ENCODE peak calls at places on chromosomes 6 and 20, in seven cellular contexts. A, P, C, X, Q, K and M are unnamed samples.

GRCh38 chr6:129280719-129281118 is 397.8 kb downstream of the LAMA2 start:
- DNase-seq in A (no peak), Q (no peak), C (no peak), P (peak), X (peak), K (no peak), M (no peak)

GRCh38 chr20:51498765-51499540 is 43.6 kb downstream of the NFATC2 start:
- DNase-seq in A (no peak), P (no peak), K (no peak), C (no peak), Q (no peak), X (no peak), M (no peak)

GRCh38 chr20:59999502-59999901 is 41.3 kb downstream of the CDH26 start:
- DNase-seq in C (no peak), X (no peak), P (no peak), A (no peak), Q (no peak), K (no peak), M (no peak)

GRCh38 chr20:10469599-10469998 is 34.5 kb downstream of the SLX4IP start:
- DNase-seq in P (peak), K (peak), C (peak), A (peak), X (peak), Q (peak), M (no peak)

GRCh38 chr6:122033564-122034181 is 365.8 kb upstream of the HSF2 start:
- DNase-seq in Q (peak), K (peak), A (peak), P (peak), X (peak), C (peak), M (no peak)

GRCh38 chr6:132995432-132995831 is 181.1 kb downstream of the RPS12 start:
- DNase-seq in P (no peak), K (no peak), C (no peak), Q (no peak), A (no peak), X (no peak), M (no peak)

GRCh38 chr6:44133981-44134711 is 6.8 kb downstream of the TMEM63B start:
- DNase-seq in Q (no peak), X (no peak), C (peak), P (no peak), K (no peak), A (no peak), M (no peak)

GRCh38 chr6:3259491-3259958 is 778 bp downstream of the PSMG4 start:
- DNase-seq in K (peak), A (peak), Q (peak), P (peak), C (peak), X (peak), M (no peak)

GRCh38 chr6:160950507-160950906 is 41.1 kb upstream of the MAP3K4 start:
- DNase-seq in P (peak), X (no peak), A (peak), C (no peak), Q (peak), K (peak), M (no peak)

GRCh38 chr6:89581669-89582068 is 56.9 kb downstream of the LYRM2 start:
- DNase-seq in X (no peak), K (no peak), Q (no peak), C (peak), A (no peak), P (no peak), M (no peak)

GRCh38 chr6:140285471-140285870 is 911.0 kb upstream of the CITED2 start:
- DNase-seq in Q (no peak), P (no peak), A (no peak), X (no peak), K (no peak), C (no peak), M (no peak)

GRCh38 chr20:4369798-4370124 is 351.9 kb upstream of the PRND start:
- DNase-seq in K (no peak), X (peak), C (no peak), A (no peak), P (peak), Q (no peak), M (no peak)

GRCh38 chr6:21949211-21949801 is 347.5 kb downstream of the PRL start:
- DNase-seq in X (no peak), Q (peak), P (no peak), K (no peak), C (no peak), A (peak), M (no peak)

GRCh38 chr20:50089140-50089786 is 23.7 kb downstream of the UBE2V1 start:
- DNase-seq in X (no peak), K (no peak), P (no peak), C (no peak), A (no peak), Q (no peak), M (no peak)

GRCh38 chr20:51531141-51531710 is 11.3 kb downstream of the NFATC2 start:
- DNase-seq in K (peak), X (peak), P (no peak), A (no peak), C (no peak), Q (no peak), M (no peak)

GRCh38 chr6:39251406-39251805 is 22.1 kb upstream of the KCNK5 start:
- DNase-seq in C (no peak), Q (peak), A (no peak), X (no peak), K (no peak), P (no peak), M (no peak)

GRCh38 chr6:127343753-127344659 is 597 bp upstream of the ECHDC1 start:
- DNase-seq in Q (peak), X (peak), C (peak), K (no peak), P (peak), A (no peak), M (no peak)

GRCh38 chr6:111995409-111995808 is 58.5 kb upstream of the CCN6 start:
- DNase-seq in P (no peak), C (no peak), K (no peak), X (no peak), Q (no peak), A (no peak), M (no peak)

GRCh38 chr20:37223053-37223452 is 38.6 kb downstream of the GHRH start:
- DNase-seq in K (no peak), Q (peak), C (no peak), P (peak), X (peak), A (no peak), M (no peak)

GRCh38 chr6:105798057-105798456 is 288.1 kb upstream of the PRDM1 start:
- DNase-seq in X (no peak), K (no peak), A (no peak), P (peak), Q (no peak), C (no peak), M (no peak)

GRCh38 chr6:111750753-111751684 is 122.2 kb downstream of the FYN start:
- DNase-seq in C (peak), K (no peak), P (peak), A (no peak), Q (no peak), X (peak), M (no peak)

GRCh38 chr6:56914791-56915658 is 39.9 kb upstream of the BEND6 start:
- DNase-seq in K (no peak), P (no peak), C (no peak), X (no peak), Q (no peak), A (no peak), M (no peak)

GRCh38 chr20:17491041-17491440 is 40.1 kb downstream of the BFSP1 start:
- DNase-seq in P (no peak), A (no peak), K (no peak), Q (no peak), X (no peak), C (no peak), M (no peak)

GRCh38 chr6:126040826-126041225 is 54.5 kb downstream of the TRMT11 start:
- DNase-seq in Q (peak), C (no peak), X (no peak), P (peak), A (peak), K (peak), M (no peak)

GRCh38 chr6:13611715-13612114 is 3.4 kb upstream of the NOL7 start:
- DNase-seq in C (no peak), X (peak), K (no peak), P (no peak), A (no peak), Q (no peak), M (no peak)

GRCh38 chr6:6890400-6890858 is 217.3 kb upstream of the RREB1 start:
- DNase-seq in P (peak), K (no peak), Q (peak), X (no peak), A (peak), C (peak), M (no peak)

GRCh38 chr6:15504581-15505350 is 158.1 kb downstream of the DTNBP1 start:
- DNase-seq in K (no peak), P (peak), X (no peak), C (no peak), Q (peak), A (no peak), M (peak)

GRCh38 chr6:144390202-144390601 is 105.1 kb downstream of the UTRN start:
- DNase-seq in P (no peak), Q (no peak), A (no peak), C (no peak), K (no peak), X (no peak), M (no peak)

GRCh38 chr6:18545726-18546125 is 158.6 kb downstream of the RNF144B start:
- DNase-seq in A (no peak), K (no peak), P (peak), Q (no peak), C (no peak), X (no peak), M (no peak)

DNA sequence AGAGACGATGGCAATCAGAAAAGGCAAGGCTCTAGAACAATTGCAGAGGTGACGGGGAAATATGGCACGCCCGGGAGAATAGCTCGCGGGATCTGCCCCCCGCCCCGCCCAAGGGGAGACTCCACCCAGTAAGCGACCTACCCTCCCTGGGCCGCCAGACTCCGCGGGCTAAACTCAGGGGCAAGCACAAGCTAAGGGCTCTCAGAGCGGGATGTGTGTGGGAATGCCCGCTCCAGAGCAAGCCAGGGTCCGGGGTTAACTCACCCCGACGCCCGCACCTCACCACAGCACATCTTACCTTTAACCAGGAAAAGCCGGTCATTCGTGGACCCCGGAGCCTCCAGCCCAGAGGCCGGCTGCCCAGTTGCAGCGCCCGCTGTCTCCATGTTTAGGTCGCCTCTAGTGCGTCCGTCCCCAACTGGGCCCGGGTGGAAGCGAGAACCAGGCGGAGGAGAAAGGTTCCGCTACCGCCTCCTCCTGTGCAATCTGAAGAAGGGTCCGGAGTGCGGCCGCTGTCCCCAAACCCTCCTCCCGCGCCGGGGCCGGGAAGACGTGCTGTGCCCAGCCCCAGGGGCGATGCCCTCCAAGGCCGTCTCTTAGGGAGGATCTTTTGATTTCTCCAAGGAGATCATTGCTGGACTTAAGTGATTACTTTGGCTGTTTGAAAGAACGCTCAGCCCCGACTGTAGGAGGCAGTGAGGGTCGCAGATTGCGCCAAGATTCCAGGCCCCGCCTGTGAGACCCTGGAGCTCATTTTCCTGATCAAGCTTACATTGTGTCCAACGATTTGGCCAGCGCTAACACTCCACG is at the start of gene TMEM242:
- DNase-seq in K (peak), C (peak), P (peak), Q (peak), A (peak), X (peak), M (peak)
- TF ChIP-seq CTCF in K (no peak), C (peak), P (peak), Q (peak), A (no peak), X (no peak), M (no peak)

GRCh38 chr6:35972471-35972985 is 51.6 kb upstream of the SRPK1 start:
- DNase-seq in Q (peak), P (no peak), C (peak), K (no peak), A (peak), X (no peak), M (no peak)
- TF ChIP-seq CTCF in Q (peak), P (peak), C (peak), K (no peak), A (no peak), X (no peak), M (no peak)

GRCh38 chr20:62979310-62979709 is 26.8 kb downstream of the SLC17A9 start:
- DNase-seq in X (no peak), P (no peak), A (no peak), K (no peak), Q (no peak), C (no peak), M (no peak)
- TF ChIP-seq CTCF in X (no peak), P (no peak), A (no peak), K (no peak), Q (no peak), C (no peak), M (no peak)

GRCh38 chr6:30075094-30075986 is at the start of gene RNF39:
- DNase-seq in C (peak), P (no peak), A (peak), K (no peak), Q (peak), X (no peak), M (no peak)
- TF ChIP-seq CTCF in C (peak), P (peak), A (peak), K (peak), Q (peak), X (peak), M (no peak)

GRCh38 chr6:170575250-170575649 is 9.2 kb downstream of the PDCD2 start:
- DNase-seq in A (no peak), X (no peak), Q (peak), P (peak), K (no peak), C (no peak), M (no peak)
- TF ChIP-seq CTCF in A (no peak), X (no peak), Q (peak), P (peak), K (peak), C (peak), M (no peak)